ENCODE peak calls at places on chromosomes 3 and 15, in six cellular contexts. I is vagina, V is lower lobe of right lung, R is suprapubic skin, Y is psoas muscle, A is mesendoderm. C is an unnamed sample.
A peak's percentile ranks its signal among the peaks of the same experiment; 100 is the strongest.

GRCh38 chr3:55180936-55181535 is 253.2 kb upstream of the LRTM1 start:
- DNase-seq in R (no peak), Y (no peak), V (no peak), I (no peak), A (no peak), C (peak; percentile 50)

GRCh38 chr3:44887101-44887500 is 12.7 kb downstream of the TGM4 start:
- DNase-seq in V (no peak), R (no peak), Y (no peak), A (no peak), I (no peak), C (no peak)

GRCh38 chr3:30578479-30578878 is 27.9 kb upstream of the TGFBR2 start:
- DNase-seq in V (peak; percentile 49), Y (peak; percentile 49), A (no peak), I (peak; percentile 94), R (no peak), C (peak; percentile 87)

GRCh38 chr3:180680097-180680430 is 775 bp upstream of the CCDC39 start:
- DNase-seq in V (no peak), R (no peak), I (no peak), Y (no peak), A (peak; percentile 75), C (no peak)

GRCh38 chr3:149507491-149508324 is 33.2 kb downstream of the TM4SF4 start:
- DNase-seq in A (no peak), Y (no peak), V (peak; percentile 59), R (no peak), I (no peak), C (peak; percentile 27)

GRCh38 chr3:4712109-4712508 is 219.0 kb downstream of the ITPR1 start:
- DNase-seq in R (no peak), I (no peak), V (no peak), Y (no peak), A (peak; percentile 69), C (peak; percentile 80)

GRCh38 chr3:133931084-133931483 is 35.4 kb upstream of the RAB6B start:
- DNase-seq in A (no peak), V (no peak), I (no peak), R (peak; percentile 61), Y (no peak), C (no peak)

GRCh38 chr3:171774516-171774915 is 35.8 kb downstream of the PLD1 start:
- DNase-seq in I (no peak), A (no peak), R (no peak), V (no peak), Y (no peak), C (no peak)

GRCh38 chr15:85550283-85550682 is 169.9 kb downstream of the AKAP13 start:
- DNase-seq in A (no peak), I (no peak), V (no peak), R (no peak), Y (no peak), C (no peak)

GRCh38 chr15:58390118-58390517 is 41.7 kb upstream of the LIPC start:
- DNase-seq in I (no peak), A (no peak), Y (no peak), R (no peak), V (no peak), C (no peak)

GRCh38 chr15:38795471-38796245 is 231.0 kb upstream of the RASGRP1 start:
- DNase-seq in Y (no peak), A (no peak), I (no peak), R (no peak), V (no peak), C (no peak)

GRCh38 chr3:161253711-161254110 is 32.6 kb downstream of the NMD3 start:
- DNase-seq in V (no peak), A (no peak), R (no peak), I (no peak), Y (no peak), C (no peak)

GRCh38 chr3:84717894-84718293 is 240.9 kb upstream of the CADM2 start:
- DNase-seq in I (no peak), R (no peak), Y (no peak), A (no peak), V (no peak), C (no peak)

GRCh38 chr15:65646486-65646885 is 24.7 kb downstream of the SLC24A1 start:
- DNase-seq in R (no peak), I (no peak), V (no peak), A (peak; percentile 25), Y (no peak), C (peak; percentile 28)

GRCh38 chr15:88788816-88789215 is 14.4 kb upstream of the ACAN start:
- DNase-seq in I (peak; percentile 29), A (no peak), V (no peak), R (no peak), Y (no peak), C (no peak)

GRCh38 chr15:31375772-31376171 is 49.1 kb downstream of the KLF13 start:
- DNase-seq in V (no peak), Y (no peak), I (no peak), A (no peak), R (no peak), C (no peak)

GRCh38 chr15:31374986-31375385 is 48.4 kb downstream of the KLF13 start:
- DNase-seq in I (no peak), Y (no peak), V (no peak), R (no peak), A (no peak), C (no peak)

GRCh38 chr15:31377030-31377429 is 50.4 kb downstream of the KLF13 start:
- DNase-seq in I (no peak), R (no peak), V (peak; percentile 79), Y (no peak), A (no peak), C (no peak)

GRCh38 chr15:31378363-31378903 is 51.8 kb downstream of the KLF13 start:
- DNase-seq in V (no peak), A (no peak), R (no peak), Y (no peak), I (no peak), C (no peak)

DNA sequence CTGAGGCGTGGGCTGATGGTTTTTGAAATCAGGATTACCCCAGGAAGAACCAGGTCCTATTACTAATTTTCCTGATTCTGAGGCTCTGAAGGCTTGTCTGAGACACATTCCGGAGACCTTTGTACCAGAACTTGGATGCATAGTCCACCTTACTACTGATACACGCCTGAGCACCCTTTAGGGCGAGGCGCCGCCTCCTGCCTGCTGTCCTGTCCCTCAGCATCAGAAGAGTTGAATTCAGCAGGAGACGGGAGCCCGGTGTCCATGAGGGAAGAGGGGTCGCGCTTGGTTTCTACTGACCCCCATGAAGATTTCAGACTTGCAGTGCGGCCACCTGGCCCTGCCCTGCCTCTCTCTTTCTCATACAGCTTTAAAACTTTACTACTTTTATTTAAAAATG is 49.9 kb downstream of the KLF13 start:
- DNase-seq in Y (no peak), I (no peak), R (no peak), A (no peak), V (no peak), C (no peak)
- H3K4me1 ChIP-seq in Y (peaks cover 23% of the 10 kb centered on the region), I (peaks cover 48% of the 10 kb centered on the region), R (peaks cover 47% of the 10 kb centered on the region), A (peaks cover 13% of the 10 kb centered on the region), V (peaks cover 57% of the 10 kb centered on the region), C (peaks cover 12% of the 10 kb centered on the region)

GRCh38 chr3:37906734-37907282 is 45.1 kb downstream of the CTDSPL start:
- DNase-seq in A (no peak), V (no peak), I (no peak), R (no peak), Y (no peak), C (no peak)

GRCh38 chr3:37907906-37908305 is 46.2 kb downstream of the CTDSPL start:
- DNase-seq in R (no peak), A (no peak), I (no peak), V (no peak), Y (no peak), C (no peak)

GRCh38 chr3:37907371-37907770 is 45.7 kb downstream of the CTDSPL start:
- DNase-seq in Y (no peak), I (no peak), V (no peak), R (no peak), A (no peak), C (no peak)

GRCh38 chr3:37910666-37911400 is 49.2 kb downstream of the CTDSPL start:
- DNase-seq in R (no peak), V (no peak), Y (no peak), I (no peak), A (peak; percentile 76), C (no peak)

DNA sequence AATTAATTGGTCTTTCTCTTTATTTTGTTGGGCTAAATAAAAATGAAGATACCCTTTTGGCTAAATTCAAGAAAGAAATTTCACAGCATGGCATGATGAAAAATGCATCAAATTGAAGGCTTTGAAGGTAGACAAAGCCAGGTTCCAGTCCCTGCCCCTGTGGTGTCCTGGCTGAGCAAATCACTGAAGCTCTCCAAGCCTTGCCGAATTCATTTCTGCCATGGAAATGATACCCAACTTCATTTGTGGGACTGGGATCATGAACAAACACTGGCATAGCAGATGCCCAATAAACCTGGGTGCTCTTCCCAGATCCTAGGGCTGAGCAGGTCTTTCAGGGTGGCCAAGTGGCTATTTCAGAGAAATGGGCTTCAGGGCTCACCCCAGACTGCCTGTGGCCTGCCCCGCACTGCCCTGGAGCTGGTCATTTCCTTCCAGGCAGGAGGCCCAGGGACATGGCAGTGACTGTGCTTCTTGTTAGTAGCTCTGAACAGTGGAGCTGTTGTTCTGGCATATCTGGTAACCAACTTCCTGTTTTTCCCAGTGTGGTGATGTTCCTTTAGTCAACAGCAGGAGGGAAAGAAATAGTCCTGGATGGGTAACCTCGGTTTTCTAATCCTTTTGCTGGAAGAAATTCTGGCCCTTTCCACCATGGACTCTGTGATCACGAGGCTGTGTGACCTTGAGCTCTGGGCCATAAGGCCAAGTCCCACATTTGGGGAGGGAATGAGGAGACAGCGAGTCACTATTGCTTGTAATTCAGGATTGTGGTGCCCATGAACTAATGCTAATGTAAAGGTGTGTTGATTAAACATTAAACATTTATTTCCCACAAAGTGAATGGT is 47.6 kb downstream of the CTDSPL start:
- DNase-seq in I (no peak), A (peak; percentile 54), Y (no peak), R (no peak), V (no peak), C (no peak)
- H3K4me1 ChIP-seq in I (peaks cover 43% of the 10 kb centered on the region), A (peaks cover 6% of the 10 kb centered on the region), Y (peaks cover 16% of the 10 kb centered on the region), R (peaks cover 49% of the 10 kb centered on the region), V (peaks cover 51% of the 10 kb centered on the region), C (peaks cover 29% of the 10 kb centered on the region)

DNA sequence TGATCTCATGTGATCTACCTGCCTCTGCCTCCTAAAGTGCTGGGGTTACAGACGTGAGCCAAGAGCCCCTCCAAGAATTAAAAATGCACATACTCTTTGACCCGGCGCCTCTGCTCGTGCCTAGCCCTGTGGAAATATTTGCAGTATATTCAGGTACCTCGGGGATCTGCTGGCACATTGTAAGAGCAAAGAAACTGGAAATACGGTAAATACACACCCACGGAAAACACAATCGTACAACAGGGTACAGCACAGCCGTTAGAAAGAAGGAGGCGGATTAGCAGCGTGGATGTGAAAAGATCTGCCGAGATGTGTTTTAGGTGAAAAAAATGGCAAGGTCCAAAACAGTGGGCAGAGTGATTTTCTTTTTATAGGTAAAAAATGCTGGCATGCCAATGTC is 6.1 kb upstream of the HDAC11 start:
- DNase-seq in V (no peak), I (no peak), Y (no peak), R (no peak), A (no peak), C (no peak)
- H3K4me1 ChIP-seq in V (peaks cover 2% of the 10 kb centered on the region), I (no peaks in the 10 kb centered on the region), Y (peaks cover 25% of the 10 kb centered on the region), R (peaks cover 17% of the 10 kb centered on the region), A (no peaks in the 10 kb centered on the region), C (no peaks in the 10 kb centered on the region)

GRCh38 chr3:43317461-43318316 is 31.3 kb downstream of the SNRK start:
- DNase-seq in Y (no peak), V (no peak), A (peak; percentile 4), R (no peak), I (no peak), C (peak; percentile 82)

GRCh38 chr3:43323541-43323940 is 37.2 kb downstream of the SNRK start:
- DNase-seq in I (no peak), R (no peak), A (no peak), Y (no peak), V (no peak), C (no peak)

GRCh38 chr3:43319364-43319763 is 33.0 kb downstream of the SNRK start:
- DNase-seq in V (no peak), R (no peak), A (no peak), Y (peak; percentile 72), I (no peak), C (no peak)

GRCh38 chr3:43319794-43320193 is 33.5 kb downstream of the SNRK start:
- DNase-seq in R (no peak), V (no peak), I (no peak), Y (no peak), A (no peak), C (peak; percentile 59)

GRCh38 chr3:43320288-43320687 is 33.9 kb downstream of the SNRK start:
- DNase-seq in V (no peak), R (no peak), Y (no peak), A (peak; percentile 28), I (no peak), C (no peak)
- H3K4me1 ChIP-seq in V (peaks cover 61% of the 10 kb centered on the region), R (peaks cover 29% of the 10 kb centered on the region), Y (peaks cover 49% of the 10 kb centered on the region), A (no peaks in the 10 kb centered on the region), I (peaks cover 61% of the 10 kb centered on the region), C (peaks cover 4% of the 10 kb centered on the region)

C was measured in mesenchymal stem cell.